ENCODE peak calls at places on chromosome 2, in four cellular contexts. O is Right ventricle myocardium superior; R is glomerular endothelial cell; T is stimulated activated CD4-positive, alpha-beta T cell treated with anti-CD3 and anti-CD28 coated beads, Interleukin-2, amount 100 ng/mL, for 48 hours. C is an unnamed sample.

GRCh38 chr2:229130522-229130921 is 140.6 kb downstream of the PID1 start:
- DNase-seq in T (no peak), R (no peak), O (no peak), C (no peak)

GRCh38 chr2:43021791-43022500 is 204.5 kb downstream of the ZFP36L2 start:
- DNase-seq in T (no peak), O (no peak), R (no peak), C (no peak)

GRCh38 chr2:143029141-143029540 is 100.1 kb upstream of the ARHGAP15 start:
- DNase-seq in O (no peak), T (no peak), R (no peak), C (no peak)

GRCh38 chr2:17793293-17793692 is 23.0 kb upstream of the MSGN1 start:
- DNase-seq in T (no peak), O (no peak), R (no peak), C (no peak)

GRCh38 chr2:131047275-131047652 is 46.0 kb downstream of the FAM168B start:
- DNase-seq in O (no peak), T (no peak), R (no peak), C (no peak)

GRCh38 chr2:105865222-105865913 is 120.7 kb downstream of the NCK2 start:
- DNase-seq in R (no peak), T (no peak), O (no peak), C (no peak)

GRCh38 chr2:233538741-233539140 is 27.8 kb downstream of the USP40 start:
- DNase-seq in O (no peak), T (no peak), R (no peak), C (no peak)

GRCh38 chr2:131038258-131039100 is 54.8 kb downstream of the FAM168B start:
- DNase-seq in R (no peak), T (no peak), O (no peak), C (no peak)

GRCh38 chr2:190856985-190857384 is 23.6 kb upstream of the GLS start:
- DNase-seq in O (no peak), T (no peak), R (no peak), C (no peak)

GRCh38 chr2:19361325-19361990 is 3.0 kb upstream of the OSR1 start:
- DNase-seq in O (no peak), R (no peak), T (no peak), C (no peak)

GRCh38 chr2:205754924-205755321 is 72.6 kb downstream of the NRP2 start:
- DNase-seq in O (no peak), T (no peak), R (no peak), C (no peak)

GRCh38 chr2:31037058-31037457 is 101.2 kb downstream of the GALNT14 start:
- DNase-seq in T (no peak), O (no peak), R (no peak), C (no peak)

GRCh38 chr2:32436150-32436549 is 79.3 kb downstream of the BIRC6 start:
- DNase-seq in R (no peak), T (no peak), O (no peak), C (no peak)

GRCh38 chr2:26229595-26229994 is 14.8 kb downstream of the HADHA start:
- DNase-seq in O (no peak), T (no peak), R (no peak), C (no peak)

GRCh38 chr2:240564191-240564570 is 4.0 kb downstream of the DUSP28 start:
- DNase-seq in R (no peak), O (peak; percentile 23), T (no peak), C (peak; percentile 5)

GRCh38 chr2:216362730-216363129 is 9.6 kb downstream of the MARCHF4 start:
- DNase-seq in R (no peak), O (no peak), T (no peak), C (no peak)

GRCh38 chr2:222572761-222573174 is 83.1 kb downstream of the FARSB start:
- DNase-seq in T (no peak), R (no peak), O (no peak), C (no peak)

GRCh38 chr2:204145197-204146190 is 208.9 kb downstream of the ICOS start:
- DNase-seq in R (peak; percentile 60), T (peak; percentile 78), O (peak; percentile 80), C (peak; percentile 82)